ENCODE peak calls at places on chromosomes 2 and 18, in four cellular contexts. R is HepG2, F is K562, I is GM12878. K is an unnamed sample.

GRCh38 chr2:240350696-240351087 is 84.8 kb upstream of the GPC1 start:
- DNase-seq in R (no peak), F (no peak), I (no peak), K (no peak)

GRCh38 chr18:45874501-45875184 is 49.2 kb downstream of the SIGLEC15 start:
- DNase-seq in R (no peak), F (peak), I (peak), K (no peak)

GRCh38 chr18:24232814-24233213 is 94.0 kb downstream of the CABYR start:
- DNase-seq in R (no peak), F (no peak), I (no peak), K (no peak)

GRCh38 chr2:164871404-164871803 is 29.8 kb upstream of the COBLL1 start:
- DNase-seq in R (no peak), F (no peak), I (no peak), K (no peak)

GRCh38 chr2:121902171-121902591 is 146.7 kb downstream of the TSN start:
- DNase-seq in R (no peak), F (peak), I (no peak), K (no peak)

GRCh38 chr2:45821558-45822271 is 170.2 kb downstream of the PRKCE start:
- DNase-seq in R (peak), F (peak), I (no peak), K (no peak)

GRCh38 chr2:187174582-187174981 is 273.5 kb downstream of the CALCRL start:
- DNase-seq in R (peak), F (peak), I (no peak), K (peak)

GRCh38 chr2:220916931-220917330 is 655.2 kb downstream of the EPHA4 start:
- DNase-seq in R (no peak), F (no peak), I (no peak), K (no peak)

GRCh38 chr2:118913131-118913804 is 28.7 kb upstream of the MARCO start:
- DNase-seq in R (no peak), F (no peak), I (no peak), K (no peak)

GRCh38 chr2:108612514-108613183 is 78.4 kb downstream of the LIMS1 start:
- DNase-seq in R (no peak), F (peak), I (peak), K (no peak)

GRCh38 chr18:14117611-14118010 is 14.6 kb downstream of the ZNF519 start:
- DNase-seq in R (no peak), F (no peak), I (no peak), K (no peak)

GRCh38 chr2:240231838-240232244 is 91.4 kb upstream of the OTOS start:
- DNase-seq in R (no peak), F (no peak), I (no peak), K (no peak)

GRCh38 chr2:98730053-98730850 is 680 bp downstream of the MGAT4A start:
- DNase-seq in R (peak), F (peak), I (no peak), K (peak)

GRCh38 chr18:58313491-58314032 is 269.5 kb downstream of the NEDD4L start:
- DNase-seq in R (peak), F (no peak), I (no peak), K (no peak)

GRCh38 chr2:196230051-196230450 is 58.7 kb upstream of the STK17B start:
- DNase-seq in R (no peak), F (no peak), I (no peak), K (no peak)

GRCh38 chr2:207121784-207122183 is 44.0 kb downstream of the KLF7 start:
- DNase-seq in R (no peak), F (no peak), I (no peak), K (no peak)

GRCh38 chr2:132980304-132980703 is 310.3 kb upstream of the LYPD1 start:
- DNase-seq in R (no peak), F (no peak), I (no peak), K (no peak)

GRCh38 chr2:106343274-106343673 is 124.9 kb downstream of the RGPD3 start:
- DNase-seq in R (no peak), F (no peak), I (no peak), K (no peak)

GRCh38 chr2:149768320-149768799 is 180.8 kb upstream of the MMADHC start:
- DNase-seq in R (no peak), F (no peak), I (no peak), K (no peak)

GRCh38 chr18:46412831-46413371 is 244.1 kb downstream of the LOXHD1 start:
- DNase-seq in R (no peak), F (no peak), I (no peak), K (no peak)

DNA sequence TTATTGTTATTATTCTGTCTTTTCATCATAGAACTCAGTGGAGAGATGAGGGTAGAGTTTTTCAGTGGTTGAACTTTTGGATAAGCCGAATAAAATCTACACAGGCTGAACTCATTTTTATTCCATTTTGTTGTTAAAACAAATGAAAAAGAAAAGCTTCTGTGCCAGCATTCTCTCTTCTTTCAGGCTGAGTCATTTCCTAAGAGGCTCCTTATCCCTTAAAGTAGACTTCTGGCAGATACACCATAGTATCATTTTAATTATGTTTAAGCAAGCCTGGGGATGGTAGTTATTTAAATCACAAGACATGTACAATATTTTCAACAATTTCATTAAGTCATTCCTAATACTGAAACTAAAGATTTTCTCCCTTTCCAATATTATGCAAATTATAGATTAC is 1364.0 kb upstream of the NRXN1 start:
- DNase-seq in R (no peak), F (no peak), I (no peak), K (no peak)
- TF ChIP-seq FOXK2 in R (no peak), F (no peak), I (no peak), K (no peak)

DNA sequence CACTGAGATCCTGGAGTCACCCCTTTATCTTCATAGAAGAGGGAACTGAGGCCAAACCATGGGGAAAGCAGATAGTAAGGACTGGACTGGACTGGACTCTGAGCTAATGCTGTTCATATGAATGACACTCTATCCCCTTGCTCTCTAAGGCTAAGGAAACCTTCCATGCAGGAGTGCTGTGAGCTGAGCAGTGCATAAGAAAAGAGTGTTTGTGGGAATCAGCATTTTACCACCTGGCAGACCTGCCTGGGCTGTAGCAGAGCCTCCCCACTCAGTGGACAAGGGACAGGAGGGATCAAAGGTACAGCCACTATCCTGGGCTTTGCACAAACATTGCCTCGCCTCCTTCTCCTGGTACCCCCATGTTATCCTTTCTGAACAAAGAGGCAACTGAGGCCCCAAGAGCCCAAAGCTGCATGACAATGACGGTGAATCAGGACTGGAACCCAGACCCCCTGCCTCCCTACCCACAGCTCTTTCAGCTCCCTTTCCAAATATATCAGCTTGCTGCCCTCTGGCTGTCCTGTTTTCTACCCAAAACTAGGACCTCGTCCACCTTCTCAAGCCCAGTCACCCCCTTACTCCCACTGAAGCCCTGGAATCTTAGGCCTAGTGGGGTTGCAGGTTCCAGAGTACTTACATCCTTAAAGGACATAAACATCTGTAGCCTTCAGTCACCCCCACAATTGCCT is 227.9 kb downstream of the ZBTB7C start:
- DNase-seq in R (no peak), F (no peak), I (no peak), K (no peak)
- TF ChIP-seq FOXM1 in R (no peak), F (no peak), I (no peak), K (no peak)

DNA sequence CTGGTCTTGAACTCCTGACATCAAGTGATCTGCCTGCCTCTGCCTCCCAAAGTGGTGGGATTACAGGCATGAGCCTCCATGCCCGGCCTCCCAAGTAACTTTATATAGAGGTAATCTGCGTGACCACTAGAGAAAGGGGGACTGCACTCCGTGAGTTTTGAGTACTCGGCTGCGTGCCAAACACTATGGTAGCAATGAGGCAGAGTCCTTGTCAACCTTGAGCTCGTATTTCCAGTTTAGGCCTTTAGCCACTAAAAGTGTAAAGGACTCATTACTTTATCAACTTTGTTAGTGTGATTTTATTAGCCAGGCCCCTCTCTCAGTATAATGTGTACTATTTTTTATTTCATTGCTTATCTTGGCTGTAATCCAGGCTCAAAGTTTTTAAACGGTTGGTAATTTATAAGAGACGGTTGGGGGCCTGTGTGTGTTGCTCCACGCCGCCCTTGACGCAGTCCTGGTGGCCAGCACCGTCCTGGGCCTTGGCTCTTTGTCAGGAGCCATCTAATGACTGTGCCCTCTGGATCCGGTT is 56.2 kb downstream of the ZCCHC2 start:
- DNase-seq in R (no peak), F (no peak), I (no peak), K (peak)
- TF ChIP-seq FOXK2 in R (no peak), F (no peak), I (no peak), K (no peak)

GRCh38 chr18:25408294-25408693 is 56.3 kb upstream of the ZNF521 start:
- DNase-seq in R (no peak), F (no peak), I (no peak), K (no peak)

GRCh38 chr18:25409971-25410370 is 58.0 kb upstream of the ZNF521 start:
- DNase-seq in R (no peak), F (no peak), I (no peak), K (no peak)
- TF ChIP-seq FOXM1 in R (no peak), F (no peak), I (no peak), K (no peak)

GRCh38 chr18:39724652-39725051 is 2159.1 kb upstream of the CELF4 start:
- DNase-seq in R (no peak), F (no peak), I (no peak), K (no peak)
- TF ChIP-seq FOXK2 in R (no peak), F (no peak), I (no peak), K (no peak)

GRCh38 chr2:88187038-88187676 is 17.0 kb downstream of the THNSL2 start:
- DNase-seq in R (peak), F (peak), I (no peak), K (peak)
- TF ChIP-seq FOXM1 in R (no peak), F (no peak), I (no peak), K (no peak)

GRCh38 chr2:238462782-238463396 is 36.2 kb downstream of the ASB1 start:
- DNase-seq in R (peak), F (peak), I (peak), K (peak)
- TF ChIP-seq FOXK2 in R (no peak), F (no peak), I (no peak), K (no peak)

DNA sequence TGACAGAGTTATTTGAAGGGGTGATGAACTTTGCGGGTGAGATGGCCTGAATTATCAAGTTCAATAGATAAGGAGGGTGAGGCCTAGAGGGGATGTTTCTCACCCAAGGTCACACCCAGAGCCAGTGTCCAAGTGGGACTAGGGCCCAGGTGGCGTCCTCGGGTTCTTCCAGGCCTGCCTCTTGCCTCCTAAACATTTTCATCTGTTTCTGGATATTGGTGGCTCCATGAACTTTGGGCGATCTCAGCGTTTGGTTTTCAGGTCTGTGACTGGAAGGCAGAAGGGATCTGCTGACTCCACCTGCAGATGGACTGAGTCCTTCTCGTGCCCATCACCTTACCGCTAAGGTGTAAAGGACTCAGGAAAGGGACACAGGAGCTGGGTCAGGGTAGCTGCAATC is 137.3 kb downstream of the DDX1 start:
- DNase-seq in R (no peak), F (no peak), I (no peak), K (no peak)
- TF ChIP-seq FOXM1 in R (no peak), F (no peak), I (no peak), K (no peak)

GRCh38 chr2:160229591-160229990 is 29.5 kb upstream of the ITGB6 start:
- DNase-seq in R (no peak), F (no peak), I (no peak), K (no peak)
- TF ChIP-seq FOXK2 in R (no peak), F (no peak), I (no peak), K (no peak)

GRCh38 chr18:34807106-34807796 is 97.2 kb downstream of the DTNA start:
- DNase-seq in R (peak), F (no peak), I (no peak), K (no peak)
- TF ChIP-seq FOXM1 in R (no peak), F (no peak), I (no peak), K (no peak)

K was measured in HEK293T.